ENCODE peak calls at places on chromosomes 11 and 22, in seven cellular contexts. V is stomach, S is ovary, H is gastrocnemius medialis, G is A549, Q is transverse colon, R is tibial nerve. U is an unnamed sample. For H3K9me3 and H3K4me1, the result is how much of the 10 kb centered on the place peaks cover.

GRCh38 chr22:19139001-19139356 is 5.5 kb downstream of the ESS2 start:
- DNase-seq in V (no peak), S (no peak), H (no peak), G (no peak), Q (no peak), R (no peak), U (no peak)

GRCh38 chr11:64229959-64230208 is 464 bp upstream of the DNAJC4 start:
- DNase-seq in V (no peak), S (no peak), H (no peak), G (no peak), Q (no peak), R (no peak), U (no peak)

GRCh38 chr11:123020968-123021367 is 39.3 kb upstream of the BSX start:
- DNase-seq in V (no peak), S (no peak), H (no peak), G (peak), Q (peak), R (peak), U (peak)

GRCh38 chr11:36241512-36241911 is 47.7 kb downstream of the COMMD9 start:
- DNase-seq in V (no peak), S (no peak), H (no peak), G (no peak), Q (no peak), R (no peak), U (no peak)

GRCh38 chr22:43514476-43515157 is 102.8 kb downstream of the MPPED1 start:
- DNase-seq in V (no peak), S (no peak), H (no peak), G (no peak), Q (no peak), R (no peak), U (no peak)

GRCh38 chr11:129319201-129319600 is 56.4 kb upstream of the BARX2 start:
- DNase-seq in V (no peak), S (no peak), H (no peak), G (no peak), Q (no peak), R (no peak), U (no peak)

GRCh38 chr11:67391304-67392181 is at the start of gene RAD9A:
- DNase-seq in V (peak), S (peak), H (peak), G (peak), Q (peak), R (peak), U (peak)

GRCh38 chr11:125036933-125037332 is 26.2 kb upstream of the SLC37A2 start:
- DNase-seq in V (no peak), S (no peak), H (no peak), G (no peak), Q (no peak), R (no peak), U (no peak)

GRCh38 chr11:120310875-120311274 is 14.2 kb upstream of the TLCD5 start:
- DNase-seq in V (no peak), S (no peak), H (no peak), G (no peak), Q (peak), R (no peak), U (no peak)

GRCh38 chr11:57597971-57598830 is 716 bp downstream of the SERPING1 start:
- DNase-seq in V (peak), S (peak), H (peak), G (no peak), Q (peak), R (peak), U (peak)

GRCh38 chr11:12528487-12528886 is 145.7 kb upstream of the TEAD1 start:
- DNase-seq in V (no peak), S (no peak), H (no peak), G (no peak), Q (no peak), R (no peak), U (no peak)

GRCh38 chr11:117871160-117871559 is 5.3 kb downstream of the FXYD6 start:
- DNase-seq in V (no peak), S (no peak), H (no peak), G (no peak), Q (no peak), R (no peak), U (no peak)

GRCh38 chr11:20093775-20094174 is 66.5 kb downstream of the DBX1 start:
- DNase-seq in V (no peak), S (no peak), H (no peak), G (no peak), Q (no peak), R (no peak), U (no peak)

GRCh38 chr11:14954581-14954980 is 17.6 kb downstream of the CALCA start:
- DNase-seq in V (no peak), S (no peak), H (no peak), G (no peak), Q (no peak), R (no peak), U (no peak)

GRCh38 chr11:7892751-7893356 is 38.2 kb downstream of the OR10A6 start:
- DNase-seq in V (no peak), S (no peak), H (no peak), G (peak), Q (no peak), R (no peak), U (no peak)

GRCh38 chr22:44975444-44976262 is 34.2 kb downstream of the PHF21B start:
- DNase-seq in V (peak), S (peak), H (no peak), G (peak), Q (peak), R (peak), U (peak)

GRCh38 chr11:17515443-17516176 is 28.6 kb downstream of the USH1C start:
- DNase-seq in V (no peak), S (no peak), H (no peak), G (no peak), Q (no peak), R (no peak), U (no peak)

GRCh38 chr11:44774131-44774530 is 47.4 kb downstream of the TSPAN18 start:
- DNase-seq in V (peak), S (no peak), H (no peak), G (no peak), Q (peak), R (no peak), U (peak)

GRCh38 chr22:20606041-20606783 is 98.8 kb downstream of the MED15 start:
- DNase-seq in V (peak), S (no peak), H (no peak), G (peak), Q (peak), R (no peak), U (peak)

GRCh38 chr11:68567553-68567952 is 107.0 kb downstream of the PPP6R3 start:
- DNase-seq in V (no peak), S (no peak), H (no peak), G (no peak), Q (no peak), R (no peak), U (no peak)

GRCh38 chr11:128472128-128473110 is 114.9 kb downstream of the ETS1 start:
- DNase-seq in V (no peak), S (no peak), H (no peak), G (no peak), Q (no peak), R (no peak), U (no peak)

GRCh38 chr11:16924826-16925494 is 89.3 kb downstream of the PLEKHA7 start:
- DNase-seq in V (peak), S (peak), H (peak), G (peak), Q (peak), R (peak), U (peak)

GRCh38 chr11:123235687-123236261 is 40.7 kb upstream of the CLMP start:
- DNase-seq in V (no peak), S (peak), H (no peak), G (no peak), Q (no peak), R (peak), U (no peak)

GRCh38 chr11:80320765-80321164 is 879.9 kb upstream of the TENM4 start:
- DNase-seq in V (no peak), S (no peak), H (no peak), G (no peak), Q (no peak), R (no peak), U (no peak)

GRCh38 chr11:74470526-74470925 is 3.2 kb upstream of the KCNE3 start:
- DNase-seq in V (no peak), S (peak), H (no peak), G (no peak), Q (no peak), R (no peak), U (no peak)

GRCh38 chr22:25564979-25565677 is 653 bp downstream of the GRK3 start:
- DNase-seq in V (no peak), S (peak), H (no peak), G (peak), Q (peak), R (no peak), U (peak)

GRCh38 chr11:117921456-117921855 is 7.7 kb downstream of the TMPRSS13 start:
- DNase-seq in V (no peak), S (no peak), H (no peak), G (no peak), Q (no peak), R (no peak), U (no peak)

GRCh38 chr22:44575344-44576268 is 77.6 kb upstream of the RTL6 start:
- DNase-seq in V (no peak), S (no peak), H (no peak), G (no peak), Q (no peak), R (no peak), U (peak)

DNA sequence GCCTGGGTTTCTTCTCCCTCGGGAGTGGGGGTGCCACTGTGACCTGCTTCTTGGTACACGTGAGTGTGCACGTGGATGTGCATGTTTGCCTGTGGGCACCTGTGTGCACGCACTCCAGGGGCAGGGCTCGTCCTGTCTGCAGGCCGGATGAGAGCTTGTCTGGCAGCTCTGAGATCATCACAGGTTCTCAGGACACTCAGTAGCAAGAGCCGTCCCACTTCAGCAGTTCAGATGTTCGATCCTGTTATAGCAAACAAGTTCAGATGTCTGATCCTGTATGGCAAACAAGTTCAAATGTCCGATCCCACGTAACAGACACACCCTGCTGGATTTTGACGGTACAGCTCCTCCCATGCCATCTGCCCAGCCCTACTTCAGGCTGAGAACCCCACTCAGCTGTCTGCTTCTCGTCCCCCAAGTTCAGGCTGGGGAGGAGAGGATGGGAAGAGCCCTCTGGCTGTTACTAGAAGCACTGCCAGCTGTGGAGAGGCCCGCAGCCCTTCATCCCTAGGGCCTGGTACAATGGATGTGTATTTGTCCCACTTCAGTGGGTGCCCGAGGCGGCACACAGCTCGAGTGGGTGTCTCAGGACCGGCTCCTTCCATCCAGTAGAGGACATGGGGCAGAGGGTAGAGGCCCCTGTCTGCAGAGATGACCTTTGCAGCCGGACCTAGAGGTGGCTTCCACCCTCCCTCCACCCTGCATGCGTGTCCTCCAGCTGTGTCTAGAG is 1126.9 kb downstream of the BRD1 start:
- DNase-seq in V (no peak), S (no peak), H (no peak), G (no peak), Q (no peak), R (no peak), U (no peak)
- H3K9me3 ChIP-seq in V (under half), S (under half), H (under half), G (under half), Q (under half), R (under half), U (under half)

GRCh38 chr11:65338680-65339079 is 5.0 kb downstream of the DPF2 start:
- DNase-seq in V (no peak), S (no peak), H (no peak), G (no peak), Q (no peak), R (no peak), U (no peak)
- H3K4me1 ChIP-seq in V (under half), S (under half), H (under half), G (under half), Q (under half), R (under half), U (under half)

GRCh38 chr11:115627666-115628460 is 123.6 kb upstream of the CADM1 start:
- DNase-seq in V (no peak), S (no peak), H (no peak), G (no peak), Q (no peak), R (no peak), U (no peak)

GRCh38 chr11:115629456-115630015 is 125.3 kb upstream of the CADM1 start:
- DNase-seq in V (no peak), S (no peak), H (no peak), G (no peak), Q (no peak), R (no peak), U (peak)

GRCh38 chr11:115632061-115632460 is 127.8 kb upstream of the CADM1 start:
- DNase-seq in V (no peak), S (no peak), H (no peak), G (no peak), Q (no peak), R (no peak), U (no peak)

GRCh38 chr11:115630109-115630700 is 126.0 kb upstream of the CADM1 start:
- DNase-seq in V (no peak), S (no peak), H (no peak), G (no peak), Q (no peak), R (no peak), U (no peak)

GRCh38 chr11:115631609-115632008 is 127.4 kb upstream of the CADM1 start:
- DNase-seq in V (no peak), S (no peak), H (no peak), G (no peak), Q (no peak), R (no peak), U (no peak)
- TF ChIP-seq POLR2A in V (no peak), S (no peak), H (no peak), G (no peak), Q (no peak), R (no peak), U (no peak)

DNA sequence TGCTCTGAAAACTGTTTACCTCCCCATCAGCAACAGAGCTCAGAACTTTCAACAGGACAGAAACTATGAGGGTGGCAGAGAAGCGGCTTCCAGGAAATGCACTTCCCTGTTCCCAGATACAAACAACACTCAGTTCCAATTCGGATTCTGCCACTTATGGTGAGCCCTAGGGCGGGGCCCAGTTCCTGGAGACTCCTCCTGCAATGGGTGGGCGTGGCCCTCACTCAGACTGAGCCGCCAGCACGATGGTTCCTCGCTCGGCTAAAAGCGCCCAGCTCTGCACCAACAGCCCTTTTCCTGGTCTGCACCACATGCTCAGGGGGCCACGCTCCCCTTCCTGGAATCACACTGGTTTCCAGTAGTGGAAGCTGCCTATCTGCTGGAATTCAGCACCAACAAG is 314.1 kb downstream of the CTTN start:
- DNase-seq in V (no peak), S (no peak), H (no peak), G (no peak), Q (peak), R (no peak), U (no peak)
- H3K9me3 ChIP-seq in V (under half), S (under half), H (under half), G (under half), Q (under half), R (under half), U (under half)

GRCh38 chr11:33704240-33705002 is 3.8 kb upstream of the C11orf91 start:
- DNase-seq in V (no peak), S (no peak), H (no peak), G (no peak), Q (no peak), R (no peak), U (no peak)

GRCh38 chr11:33708970-33709369 is 8.3 kb upstream of the C11orf91 start:
- DNase-seq in V (no peak), S (no peak), H (no peak), G (no peak), Q (no peak), R (no peak), U (no peak)

GRCh38 chr11:33703771-33704170 is 3.1 kb upstream of the C11orf91 start:
- DNase-seq in V (peak), S (no peak), H (peak), G (peak), Q (no peak), R (no peak), U (no peak)

GRCh38 chr11:33706961-33707360 is 6.3 kb upstream of the C11orf91 start:
- DNase-seq in V (no peak), S (no peak), H (no peak), G (no peak), Q (no peak), R (no peak), U (no peak)

GRCh38 chr11:33706546-33706945 is 5.9 kb upstream of the C11orf91 start:
- DNase-seq in V (no peak), S (no peak), H (no peak), G (no peak), Q (no peak), R (no peak), U (no peak)
- H3K4me1 ChIP-seq in V (under half), S (under half), H (half or more), G (half or more), Q (under half), R (half or more), U (under half)

GRCh38 chr11:47212938-47213337 is 1.8 kb upstream of the DDB2 start:
- DNase-seq in V (peak), S (peak), H (no peak), G (no peak), Q (peak), R (no peak), U (no peak)

GRCh38 chr11:47213985-47214564 is 699 bp upstream of the DDB2 start:
- DNase-seq in V (peak), S (peak), H (peak), G (peak), Q (peak), R (peak), U (peak)

GRCh38 chr11:47215366-47215925 is 672 bp downstream of the DDB2 start:
- DNase-seq in V (no peak), S (no peak), H (no peak), G (no peak), Q (no peak), R (no peak), U (no peak)

GRCh38 chr11:47220401-47220821 is 5.6 kb downstream of the DDB2 start:
- DNase-seq in V (no peak), S (no peak), H (no peak), G (no peak), Q (no peak), R (no peak), U (no peak)

GRCh38 chr11:47216141-47216798 is 1.5 kb downstream of the DDB2 start:
- DNase-seq in V (peak), S (peak), H (no peak), G (peak), Q (peak), R (peak), U (peak)
- TF ChIP-seq POLR2A in V (no peak), S (no peak), H (no peak), G (no peak), Q (no peak), R (no peak), U (no peak)

DNA sequence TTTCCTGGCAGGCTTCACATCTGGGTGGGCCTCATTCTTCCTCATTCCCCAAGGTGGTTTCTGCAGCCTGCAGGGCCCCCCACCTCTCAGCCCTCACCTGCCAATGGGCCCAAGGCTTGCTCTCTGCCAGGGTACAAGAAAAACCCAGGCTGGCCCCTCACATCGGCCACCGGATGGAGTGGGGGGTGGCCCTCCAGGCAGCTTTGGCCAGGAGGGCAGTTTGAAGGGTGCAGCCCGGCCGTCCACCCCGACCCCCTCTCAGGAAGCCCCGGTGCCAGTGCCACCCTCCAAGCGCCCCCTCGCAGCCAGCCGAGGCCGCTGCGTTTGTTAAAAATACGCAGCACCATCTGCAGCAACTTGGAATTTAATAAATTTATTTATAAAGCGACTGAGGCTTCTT is 196.7 kb downstream of the CTTN start:
- DNase-seq in V (no peak), S (no peak), H (no peak), G (no peak), Q (no peak), R (no peak), U (no peak)
- H3K9me3 ChIP-seq in V (under half), S (under half), H (under half), G (under half), Q (under half), R (under half), U (under half)